ENCODE peak calls at places on chromosomes 3 and 15, in seven cellular contexts. S is thoracic aorta; K is prostate gland; W is mesendoderm; Y is CD8-positive, alpha-beta memory T cell; Z is upper lobe of right lung; R is heart left ventricle. E is an unnamed sample. For H3K36me3, the result is how much of the 10 kb centered on the place peaks cover.

GRCh38 chr15:80275946-80276345 is 23.9 kb upstream of the CTXND1 start:
- DNase-seq in R (no peak), S (no peak), K (no peak), Z (no peak), W (no peak), Y (no peak), E (no peak)

GRCh38 chr3:32254268-32254667 is 15.8 kb downstream of the CMTM8 start:
- DNase-seq in K (no peak), Y (no peak), Z (no peak), R (no peak), W (no peak), S (no peak), E (no peak)

GRCh38 chr3:28139288-28139687 is 102.1 kb upstream of the CMC1 start:
- DNase-seq in Z (no peak), R (no peak), S (no peak), K (no peak), W (no peak), Y (no peak), E (peak)

GRCh38 chr3:111745786-111746185 is 113.3 kb upstream of the PHLDB2 start:
- DNase-seq in Z (no peak), S (no peak), R (no peak), K (no peak), Y (no peak), W (no peak), E (no peak)

GRCh38 chr3:187878776-187879524 is 133.7 kb upstream of the BCL6 start:
- DNase-seq in Z (no peak), W (no peak), S (no peak), Y (no peak), R (no peak), K (no peak), E (no peak)

GRCh38 chr3:115996420-115997108 is 373.3 kb downstream of the GAP43 start:
- DNase-seq in Y (no peak), K (no peak), W (no peak), S (no peak), R (no peak), Z (no peak), E (no peak)

GRCh38 chr15:55768670-55769185 is 25.8 kb upstream of the PRTG start:
- DNase-seq in K (no peak), W (peak), Y (no peak), S (no peak), Z (no peak), R (no peak), E (no peak)

GRCh38 chr3:39216176-39216790 is 23.9 kb upstream of the XIRP1 start:
- DNase-seq in K (no peak), S (no peak), Z (no peak), R (no peak), W (no peak), Y (no peak), E (no peak)

GRCh38 chr3:183591881-183592521 is 36.5 kb upstream of the KLHL6 start:
- DNase-seq in S (no peak), K (no peak), Z (no peak), R (no peak), W (peak), Y (no peak), E (no peak)

GRCh38 chr3:178059124-178059523 is 477.1 kb upstream of the KCNMB2 start:
- DNase-seq in S (no peak), R (no peak), Y (no peak), Z (no peak), W (no peak), K (no peak), E (no peak)

GRCh38 chr15:82850731-82851130 is 41.3 kb downstream of the WHAMM start:
- DNase-seq in Z (no peak), R (no peak), K (no peak), S (no peak), W (no peak), Y (no peak), E (no peak)

GRCh38 chr3:158110658-158111018 is 749 bp downstream of the RSRC1 start:
- DNase-seq in K (no peak), S (no peak), W (no peak), Y (no peak), R (no peak), Z (no peak), E (no peak)

GRCh38 chr15:34642252-34642651 is 58.8 kb upstream of the GOLGA8B start:
- DNase-seq in K (no peak), Z (no peak), R (no peak), Y (no peak), W (peak), S (no peak), E (no peak)

GRCh38 chr3:156614642-156615511 is 59.5 kb upstream of the TIPARP start:
- DNase-seq in W (peak), Z (no peak), S (no peak), K (no peak), Y (no peak), R (no peak), E (no peak)

GRCh38 chr3:151580592-151580991 is 119.7 kb upstream of the IGSF10 start:
- DNase-seq in S (no peak), Y (no peak), Z (no peak), R (no peak), W (no peak), K (no peak), E (no peak)

GRCh38 chr15:66504563-66505429 is at the start of the genes RPL4 and ZWILCH:
- DNase-seq in W (peak), Y (peak), K (peak), S (peak), R (peak), Z (peak), E (peak)

GRCh38 chr15:66505430-66505811 is 295 bp downstream of the ZWILCH start:
- DNase-seq in S (no peak), R (no peak), K (no peak), Z (no peak), W (no peak), Y (no peak), E (no peak)

GRCh38 chr15:66503780-66504562 is 684 bp downstream of the RPL4 start:
- DNase-seq in R (no peak), W (no peak), Z (no peak), Y (no peak), K (no peak), S (no peak), E (no peak)

GRCh38 chr15:66505818-66506217 is 692 bp downstream of the ZWILCH start:
- DNase-seq in S (no peak), W (no peak), Z (no peak), R (no peak), Y (no peak), K (no peak), E (no peak)

DNA sequence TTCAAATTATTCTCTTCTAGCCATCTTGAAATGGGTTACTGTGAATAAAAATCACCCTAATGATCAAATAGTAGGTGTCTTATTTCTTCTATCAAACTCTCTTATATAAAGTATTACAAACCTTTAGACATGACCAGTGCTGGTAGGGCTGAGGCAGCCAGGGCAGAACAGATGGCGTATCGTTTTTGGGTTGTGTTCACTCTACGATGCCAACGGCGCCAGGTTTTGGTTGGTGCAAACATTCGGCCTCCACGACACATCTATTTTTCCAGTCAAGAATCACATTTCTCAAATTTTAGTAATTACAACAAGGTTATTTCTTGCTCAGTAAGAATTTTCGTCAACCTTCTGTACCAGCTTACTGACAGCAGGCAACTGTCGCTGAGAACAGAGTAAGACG is 2.2 kb downstream of the RPL4 start:
- DNase-seq in Z (no peak), Y (no peak), R (no peak), K (no peak), W (no peak), S (no peak), E (no peak)
- H3K27ac ChIP-seq in Z (no peak), Y (no peak), R (no peak), K (no peak), W (no peak), S (no peak), E (no peak)

DNA sequence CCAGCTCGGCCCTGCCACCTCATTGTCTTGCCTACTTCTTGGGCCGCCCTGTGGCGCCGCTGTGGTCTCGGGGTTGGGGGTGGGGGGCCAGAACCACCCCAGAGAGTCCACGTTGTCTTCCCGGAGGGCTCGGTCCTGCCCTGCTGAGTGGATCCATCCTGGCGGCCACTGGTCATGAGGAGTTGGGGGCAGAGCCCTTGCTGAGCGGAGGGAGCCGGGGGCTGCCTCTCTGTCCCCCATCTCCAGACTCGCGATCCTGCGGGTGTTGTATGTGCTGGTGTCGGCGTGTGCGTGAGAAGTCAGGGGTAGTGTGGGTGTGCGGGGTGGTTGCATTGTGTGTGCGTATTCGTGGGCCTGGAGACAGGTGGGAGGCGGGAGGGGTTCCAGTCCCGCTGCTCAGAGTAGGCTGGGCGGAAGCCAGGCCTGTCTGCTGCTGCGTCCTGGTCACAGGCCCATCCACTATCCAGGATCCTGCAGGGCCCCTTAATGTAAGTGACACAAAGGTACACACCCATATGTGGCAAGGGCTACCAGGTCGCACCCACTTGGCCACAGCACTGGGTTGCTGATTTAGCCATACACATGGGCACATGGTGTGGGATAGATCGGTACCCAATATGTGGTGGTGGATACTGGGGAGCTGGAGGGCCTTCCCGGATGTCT is 30.7 kb downstream of the NBEAL2 start:
- DNase-seq in Y (peak), W (no peak), R (peak), K (no peak), S (no peak), Z (peak), E (no peak)
- H3K36me3 ChIP-seq in Y (under half), W (under half), R (under half), K (under half), S (under half), Z (under half), E (half or more)

GRCh38 chr3:35645189-35645588 is 5.9 kb downstream of the ARPP21 start:
- DNase-seq in K (no peak), W (no peak), Y (no peak), Z (no peak), R (no peak), S (no peak), E (no peak)
- H3K4me3 ChIP-seq in K (no peak), W (no peak), Y (no peak), Z (no peak), R (no peak), S (no peak), E (no peak)

GRCh38 chr3:195196266-195196665 is 74.7 kb downstream of the XXYLT1 start:
- DNase-seq in Z (no peak), Y (no peak), K (no peak), W (no peak), R (no peak), S (no peak), E (peak)
- H3K27ac ChIP-seq in Z (no peak), Y (no peak), K (no peak), W (no peak), R (peak), S (no peak), E (no peak)

DNA sequence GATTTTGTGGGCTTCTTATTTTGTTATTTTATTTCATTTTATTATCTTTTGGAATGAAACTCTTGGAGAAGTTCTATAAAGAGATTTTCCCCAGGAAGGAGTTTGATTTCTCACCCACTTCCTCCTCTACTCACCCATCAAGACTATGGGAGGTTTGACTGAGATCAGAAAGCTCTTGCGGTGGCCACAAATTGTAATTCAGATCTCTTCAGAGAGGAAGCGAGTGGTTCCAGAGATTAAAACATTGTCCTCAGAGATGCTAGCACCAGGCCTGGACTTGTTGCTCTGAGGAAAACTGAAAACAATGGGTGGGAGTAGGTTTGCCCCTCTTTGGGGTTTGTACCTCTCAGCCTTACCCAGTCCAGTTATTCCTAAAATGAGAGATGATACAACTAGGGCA is 8.1 kb upstream of the MUC13 start:
- DNase-seq in R (no peak), Y (no peak), K (no peak), W (no peak), S (no peak), Z (no peak), E (no peak)
- H3K36me3 ChIP-seq in R (under half), Y (under half), K (under half), W (under half), S (under half), Z (under half), E (under half)

GRCh38 chr15:41842229-41842628 is 3.6 kb downstream of the PLA2G4B start:
- DNase-seq in K (no peak), Y (no peak), S (no peak), W (no peak), Z (no peak), R (no peak), E (no peak)

GRCh38 chr15:41841131-41841530 is 2.5 kb downstream of the PLA2G4B start:
- DNase-seq in K (no peak), S (no peak), W (no peak), Z (no peak), Y (no peak), R (no peak), E (no peak)

GRCh38 chr15:41840673-41841072 is 2.0 kb downstream of the PLA2G4B start:
- DNase-seq in S (no peak), Z (no peak), R (no peak), W (no peak), K (no peak), Y (no peak), E (no peak)

GRCh38 chr15:41838400-41838897 is at the start of gene PLA2G4B:
- DNase-seq in K (peak), Z (peak), R (no peak), Y (no peak), W (no peak), S (no peak), E (no peak)

GRCh38 chr15:41840092-41840491 is 1.4 kb downstream of the PLA2G4B start:
- DNase-seq in Z (no peak), W (no peak), Y (no peak), S (no peak), K (no peak), R (no peak), E (no peak)
- H3K4me3 ChIP-seq in Z (no peak), W (no peak), Y (no peak), S (no peak), K (no peak), R (no peak), E (no peak)